ENCODE peak calls at places on chromosomes 12 and 14, in five cellular contexts. N, R, Z, M and X are unnamed samples.

GRCh38 chr12:6336079-6336858 is 5.6 kb downstream of the TNFRSF1A start:
- DNase-seq in N (peak; percentile 96), R (peak; percentile 99), Z (peak; percentile 100), M (peak; percentile 98), X (peak; percentile 97)

GRCh38 chr12:50055831-50056628 is 1.4 kb upstream of the ASIC1 start:
- DNase-seq in N (peak; percentile 82), R (peak; percentile 59), Z (no peak), M (no peak), X (no peak)

GRCh38 chr12:27013606-27014084 is 539 bp downstream of the TM7SF3 start:
- DNase-seq in N (peak; percentile 41), R (peak; percentile 40), Z (peak; percentile 42), M (no peak), X (no peak)

GRCh38 chr12:87428701-87429277 is 600.4 kb downstream of the C12orf50 start:
- DNase-seq in N (no peak), R (no peak), Z (peak; percentile 64), M (no peak), X (no peak)

GRCh38 chr14:102866982-102867761 is 55.3 kb upstream of the AMN start:
- DNase-seq in N (no peak), R (no peak), Z (peak; percentile 15), M (no peak), X (no peak)

GRCh38 chr12:104370989-104371870 is 67.7 kb downstream of the EID3 start:
- DNase-seq in N (peak; percentile 46), R (peak; percentile 94), Z (peak; percentile 80), M (peak; percentile 95), X (peak; percentile 59)

GRCh38 chr12:49525942-49526341 is 12.9 kb upstream of the KCNH3 start:
- DNase-seq in N (no peak), R (no peak), Z (no peak), M (no peak), X (no peak)

GRCh38 chr12:120598674-120599463 is 17.7 kb upstream of the POP5 start:
- DNase-seq in N (no peak), R (peak; percentile 43), Z (peak; percentile 31), M (peak; percentile 65), X (no peak)

GRCh38 chr12:100954118-100954517 is 159.5 kb downstream of the ANO4 start:
- DNase-seq in N (no peak), R (no peak), Z (no peak), M (no peak), X (no peak)

GRCh38 chr14:102570334-102570995 is 22.0 kb upstream of the RCOR1 start:
- DNase-seq in N (no peak), R (no peak), Z (no peak), M (no peak), X (no peak)

GRCh38 chr12:70393787-70394519 is 27.9 kb downstream of the KCNMB4 start:
- DNase-seq in N (no peak), R (no peak), Z (peak; percentile 59), M (peak; percentile 43), X (peak; percentile 2)

GRCh38 chr12:89379100-89379838 is 27.0 kb upstream of the DUSP6 start:
- DNase-seq in N (no peak), R (no peak), Z (no peak), M (no peak), X (no peak)

GRCh38 chr12:53770281-53770680 is 18.5 kb upstream of the CISTR start:
- DNase-seq in N (no peak), R (peak; percentile 66), Z (peak; percentile 97), M (peak; percentile 92), X (peak; percentile 79)

GRCh38 chr12:44389038-44389437 is 487.1 kb downstream of the NELL2 start:
- DNase-seq in N (no peak), R (no peak), Z (no peak), M (no peak), X (no peak)

GRCh38 chr14:94697773-94698556 is 71.9 kb downstream of the GSC start:
- DNase-seq in N (no peak), R (no peak), Z (peak; percentile 8), M (no peak), X (no peak)

GRCh38 chr12:14845350-14845750 is 2.0 kb upstream of the ART4 start:
- DNase-seq in N (peak; percentile 70), R (peak; percentile 64), Z (peak; percentile 52), M (peak; percentile 40), X (no peak)

GRCh38 chr12:16347391-16348298 is at the start of gene MGST1:
- DNase-seq in N (peak; percentile 96), R (peak; percentile 88), Z (peak; percentile 62), M (peak; percentile 81), X (no peak)

GRCh38 chr14:28765907-28766504 is 581 bp upstream of the FOXG1 start:
- DNase-seq in N (peak; percentile 68), R (no peak), Z (peak; percentile 19), M (no peak), X (no peak)

GRCh38 chr12:6230321-6231110 is 30.3 kb downstream of the CD9 start:
- DNase-seq in N (no peak), R (no peak), Z (peak; percentile 70), M (no peak), X (no peak)

GRCh38 chr12:122730215-122731014 is at the start of gene HCAR1:
- DNase-seq in N (peak; percentile 10), R (no peak), Z (no peak), M (peak; percentile 58), X (no peak)
- H3K4me2 ChIP-seq in N (no peak within 1 kb of the TSS), R (peak within 1 kb of the TSS; percentile 59), Z (peak within 1 kb of the TSS; percentile 48), M (peak within 1 kb of the TSS; percentile 82), X (peak within 1 kb of the TSS; percentile 17)

GRCh38 chr12:94831081-94831747 is 172.3 kb downstream of the NDUFA12 start:
- DNase-seq in N (no peak), R (no peak), Z (no peak), M (no peak), X (no peak)

GRCh38 chr12:94829552-94829951 is 173.9 kb downstream of the NDUFA12 start:
- DNase-seq in N (no peak), R (no peak), Z (no peak), M (no peak), X (no peak)

GRCh38 chr12:94832780-94833760 is 170.4 kb downstream of the NDUFA12 start:
- DNase-seq in N (peak; percentile 78), R (no peak), Z (peak; percentile 36), M (no peak), X (no peak)

GRCh38 chr12:94834036-94834625 is 169.4 kb downstream of the NDUFA12 start:
- DNase-seq in N (no peak), R (no peak), Z (no peak), M (no peak), X (no peak)

GRCh38 chr12:94832105-94832504 is 171.4 kb downstream of the NDUFA12 start:
- DNase-seq in N (no peak), R (no peak), Z (no peak), M (no peak), X (no peak)
- H3K4me2 ChIP-seq in N (no peak overlapping the region), R (no peak overlapping the region), Z (no peak overlapping the region), M (no peak overlapping the region), X (no peak overlapping the region)

GRCh38 chr12:113474635-113475436 is 3.2 kb upstream of the LHX5 start:
- DNase-seq in N (peak; percentile 50), R (no peak), Z (no peak), M (no peak), X (no peak)

GRCh38 chr12:113471619-113472171 is at the start of gene LHX5:
- DNase-seq in N (peak; percentile 93), R (peak; percentile 42), Z (no peak), M (no peak), X (no peak)

GRCh38 chr12:113473942-113474341 is 2.3 kb upstream of the LHX5 start:
- DNase-seq in N (peak; percentile 72), R (no peak), Z (no peak), M (peak; percentile 39), X (no peak)

GRCh38 chr12:113472191-113473190 is 820 bp upstream of the LHX5 start:
- DNase-seq in N (peak; percentile 79), R (no peak), Z (no peak), M (no peak), X (no peak)

GRCh38 chr12:113473400-113473799 is 1.7 kb upstream of the LHX5 start:
- DNase-seq in N (no peak), R (no peak), Z (no peak), M (no peak), X (no peak)
- H3K4me2 ChIP-seq in N (peak overlapping the region; percentile 99), R (no peak overlapping the region), Z (no peak overlapping the region), M (no peak overlapping the region), X (no peak overlapping the region)

DNA sequence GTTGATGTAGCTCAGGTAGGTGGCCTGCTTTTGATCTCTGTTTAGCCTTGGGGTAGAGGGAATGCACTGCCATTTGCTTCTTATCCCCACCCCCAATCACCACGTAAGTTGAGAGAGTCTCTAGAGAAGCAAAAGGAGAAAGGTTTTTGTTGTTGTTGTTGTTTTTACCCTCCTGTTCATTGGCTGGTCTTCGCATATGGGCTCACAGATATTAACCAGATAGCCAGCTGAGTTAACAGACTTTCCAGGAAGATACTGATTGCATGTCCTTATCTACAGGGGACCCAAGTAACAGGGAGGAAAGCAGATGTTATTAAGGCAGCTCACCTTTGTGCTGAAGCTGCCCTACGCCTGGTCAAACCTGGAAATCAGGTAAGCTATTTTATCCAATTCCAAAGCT is 2.9 kb downstream of the PA2G4 start:
- DNase-seq in N (no peak), R (no peak), Z (no peak), M (no peak), X (no peak)
- H3K4me2 ChIP-seq in N (no peak overlapping the region), R (no peak overlapping the region), Z (no peak overlapping the region), M (no peak overlapping the region), X (no peak overlapping the region)

DNA sequence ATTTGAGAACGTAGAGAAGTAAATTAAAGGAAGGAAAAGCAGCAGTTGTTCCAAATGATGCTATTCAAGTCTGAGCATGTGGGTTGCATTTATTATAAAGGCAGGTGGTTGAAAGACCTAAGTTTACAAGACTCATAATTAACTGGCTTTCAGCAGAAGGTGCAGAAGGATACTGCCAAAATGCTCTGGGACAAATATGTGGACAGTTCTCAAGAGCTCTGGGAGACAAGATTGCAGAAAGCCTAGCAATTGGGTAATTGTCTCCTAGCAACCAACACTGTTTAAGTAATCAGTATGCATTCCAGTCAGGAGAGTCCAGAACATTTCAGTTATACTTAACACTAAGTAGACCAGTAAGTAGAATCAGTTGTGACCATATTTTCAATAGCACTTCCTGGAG is 131.5 kb downstream of the GPR135 start:
- DNase-seq in N (no peak), R (peak; percentile 53), Z (peak; percentile 96), M (peak; percentile 89), X (no peak)
- H3K4me2 ChIP-seq in N (no peak overlapping the region), R (no peak overlapping the region), Z (no peak overlapping the region), M (no peak overlapping the region), X (no peak overlapping the region)

GRCh38 chr14:99871771-99872170 is 78.6 kb downstream of the EML1 start:
- DNase-seq in N (peak; percentile 55), R (no peak), Z (no peak), M (no peak), X (no peak)
- H3K4me2 ChIP-seq in N (peak overlapping the region; percentile 78), R (no peak overlapping the region), Z (no peak overlapping the region), M (no peak overlapping the region), X (no peak overlapping the region)